ENCODE peak calls at places on chromosomes 16 and 17, in ten cellular contexts. H is ascending aorta, V is pancreas, A is IMR-90, D is lower leg skin, K is brain microvascular endothelial cell, T is astrocyte of the cerebellum, E is PC-9, L is K562, M is Panc1. P is an unnamed sample.

GRCh38 chr17:43860077-43860725 is 13.2 kb downstream of the CD300LG start:
- DNase-seq in H (no peak), A (no peak), D (peak), K (no peak), M (no peak), T (no peak), V (no peak), E (no peak), L (no peak), P (no peak)

GRCh38 chr16:4075534-4075933 is 40.7 kb downstream of the ADCY9 start:
- DNase-seq in M (no peak), H (no peak), L (no peak), E (no peak), V (no peak), D (peak), K (no peak), T (no peak), A (no peak), P (no peak)

GRCh38 chr17:42010898-42011516 is 6.2 kb downstream of the DNAJC7 start:
- DNase-seq in A (peak), E (no peak), M (no peak), D (peak), H (no peak), T (no peak), L (peak), K (peak), V (no peak), P (no peak)

GRCh38 chr17:34163681-34164080 is 91.4 kb upstream of the CCL2 start:
- DNase-seq in V (no peak), H (no peak), L (peak), A (peak), E (no peak), T (no peak), K (no peak), D (no peak), M (no peak), P (no peak)

GRCh38 chr17:11853321-11854151 is 143.7 kb downstream of the ZNF18 start:
- DNase-seq in L (no peak), A (no peak), D (no peak), E (no peak), M (no peak), K (no peak), H (no peak), T (peak), V (no peak), P (no peak)

GRCh38 chr16:9479008-9479407 is 387.6 kb downstream of the HAPSTR1 start:
- DNase-seq in E (no peak), A (no peak), H (no peak), K (no peak), L (peak), M (no peak), V (no peak), D (no peak), T (no peak), P (no peak)

GRCh38 chr16:80459331-80459777 is 81.4 kb upstream of the DYNLRB2 start:
- DNase-seq in M (no peak), A (no peak), V (no peak), H (no peak), K (peak), T (no peak), L (no peak), D (no peak), E (no peak), P (no peak)

GRCh38 chr17:46056800-46057304 is 57.8 kb downstream of the STH start:
- DNase-seq in D (no peak), V (no peak), L (no peak), T (peak), A (peak), E (peak), H (no peak), M (no peak), K (peak), P (no peak)

GRCh38 chr17:35257080-35257701 is 14.3 kb downstream of the SLFN5 start:
- DNase-seq in A (peak), T (peak), E (peak), V (peak), D (no peak), H (no peak), L (no peak), M (no peak), K (peak), P (peak)

GRCh38 chr17:44628234-44629188 is 27.8 kb upstream of the MEIOC start:
- DNase-seq in E (no peak), L (peak), D (no peak), H (no peak), M (no peak), T (no peak), V (peak), K (no peak), A (no peak), P (no peak)

GRCh38 chr16:64392456-64392855 is 729.4 kb downstream of the CDH11 start:
- DNase-seq in V (no peak), K (no peak), D (no peak), T (no peak), H (no peak), A (no peak), L (no peak), M (no peak), E (no peak), P (no peak)

GRCh38 chr16:64394061-64394460 is 727.8 kb downstream of the CDH11 start:
- DNase-seq in A (no peak), K (no peak), H (no peak), L (no peak), M (no peak), V (no peak), E (no peak), D (no peak), T (no peak), P (no peak)

GRCh38 chr16:64397042-64397441 is 724.8 kb downstream of the CDH11 start:
- DNase-seq in L (no peak), A (peak), M (no peak), E (no peak), D (no peak), V (no peak), T (no peak), K (peak), H (no peak), P (no peak)

GRCh38 chr16:64390102-64390501 is 731.8 kb downstream of the CDH11 start:
- DNase-seq in M (no peak), A (no peak), D (no peak), T (no peak), E (no peak), H (no peak), V (no peak), L (no peak), K (no peak), P (no peak)

GRCh38 chr16:64391009-64391663 is 730.7 kb downstream of the CDH11 start:
- DNase-seq in L (no peak), H (no peak), M (no peak), D (no peak), K (peak), V (no peak), A (peak), T (no peak), E (no peak), P (no peak)
- H3K4me3 ChIP-seq in L (no peak), H (peak), M (no peak), D (no peak), K (no peak), V (no peak), A (peak), T (peak), E (peak), P (no peak)

GRCh38 chr17:48322060-48322459 is 108.0 kb downstream of the SKAP1 start:
- DNase-seq in A (peak), T (peak), E (no peak), M (no peak), K (no peak), D (no peak), V (no peak), L (no peak), H (no peak), P (no peak)
- TF ChIP-seq CTCF in A (peak), T (peak), E (peak), M (peak), K (peak), D (no peak), V (no peak), L (no peak), H (no peak), P (no peak)

GRCh38 chr17:50219939-50220465 is 18.6 kb upstream of the COL1A1 start:
- DNase-seq in K (peak), L (no peak), D (no peak), A (peak), E (peak), M (no peak), V (no peak), T (no peak), H (no peak), P (no peak)
- H3K4me3 ChIP-seq in K (no peak), L (no peak), D (no peak), A (peak), E (no peak), M (no peak), V (no peak), T (peak), H (peak), P (no peak)

DNA sequence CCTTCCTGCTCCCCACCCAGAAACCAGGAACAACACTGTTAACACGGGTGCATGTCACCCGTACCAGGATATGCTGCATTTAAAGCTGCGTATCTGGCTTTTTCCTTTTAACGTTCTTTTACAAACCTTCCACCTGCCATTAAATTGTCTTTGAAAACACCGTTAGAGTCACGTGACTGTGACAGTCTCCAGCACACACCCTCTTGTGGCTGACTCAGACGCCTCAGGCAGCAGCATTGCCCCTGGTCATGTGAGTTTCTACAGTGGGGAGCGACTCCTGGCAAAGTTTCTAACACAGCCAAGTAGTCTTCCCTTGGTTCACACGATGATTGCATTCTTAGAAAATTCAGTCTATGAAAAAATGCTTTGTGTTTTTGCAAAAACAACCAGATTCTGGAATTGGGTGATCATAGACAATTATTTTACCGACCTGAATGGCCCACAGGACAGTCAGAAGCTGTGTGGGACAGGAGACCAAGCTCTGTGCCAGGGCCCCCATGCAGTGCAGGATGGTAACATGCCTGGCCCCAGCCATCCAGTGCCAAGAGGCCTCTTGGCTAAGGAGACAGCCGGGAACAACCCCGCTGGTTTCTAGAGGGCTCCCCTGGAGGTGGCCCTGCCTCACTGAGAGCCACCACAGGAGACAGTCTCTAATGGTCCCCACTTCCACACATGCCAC is 199.1 kb downstream of the KATNIP start:
- DNase-seq in E (peak), L (peak), D (no peak), T (peak), K (peak), H (no peak), A (peak), M (no peak), V (no peak), P (peak)
- TF ChIP-seq CTCF in E (no peak), L (peak), D (no peak), T (peak), K (peak), H (no peak), A (peak), M (no peak), V (no peak), P (no peak)

GRCh38 chr17:61593404-61593803 is 2.4 kb upstream of the NACA2 start:
- DNase-seq in T (no peak), K (no peak), M (no peak), V (no peak), H (no peak), E (no peak), A (no peak), L (no peak), D (no peak), P (no peak)

GRCh38 chr17:61597606-61598005 is 6.6 kb upstream of the NACA2 start:
- DNase-seq in M (no peak), H (no peak), A (no peak), K (no peak), D (no peak), L (no peak), E (no peak), V (no peak), T (no peak), P (no peak)

GRCh38 chr17:61595418-61595817 is 4.4 kb upstream of the NACA2 start:
- DNase-seq in L (no peak), M (no peak), T (no peak), H (no peak), K (no peak), V (no peak), D (no peak), E (no peak), A (no peak), P (no peak)

GRCh38 chr17:61591930-61592329 is 911 bp upstream of the NACA2 start:
- DNase-seq in A (no peak), E (no peak), V (no peak), L (no peak), H (no peak), D (no peak), M (no peak), K (no peak), T (no peak), P (no peak)

DNA sequence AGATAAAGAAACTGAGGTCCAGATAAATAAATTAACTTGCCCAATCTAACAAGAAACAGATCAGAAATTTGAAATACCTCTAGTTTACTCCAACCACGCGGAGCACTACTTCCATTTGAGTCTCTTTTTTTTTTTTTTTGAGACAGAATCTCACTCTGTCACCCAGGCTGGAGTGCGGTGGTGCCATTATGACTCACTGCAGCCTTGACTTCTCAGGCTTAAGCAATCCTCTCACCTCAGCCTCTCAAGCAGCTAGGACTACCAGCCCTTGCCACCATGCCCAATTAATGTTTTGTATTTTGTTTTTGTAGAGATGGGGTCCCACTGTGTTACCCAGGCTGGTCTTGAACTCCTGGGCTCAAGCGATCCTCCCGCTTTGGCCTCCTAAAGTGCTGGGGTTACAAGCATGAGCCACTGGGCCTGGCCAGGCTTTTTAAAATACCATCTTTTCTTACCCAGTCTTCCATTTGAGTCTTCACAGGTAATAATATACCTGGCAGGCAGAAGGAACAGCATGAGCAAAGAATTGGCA is 3.3 kb upstream of the NACA2 start:
- DNase-seq in E (no peak), T (no peak), M (no peak), L (no peak), D (no peak), K (no peak), H (no peak), V (no peak), A (no peak), P (no peak)
- H3K4me3 ChIP-seq in E (no peak), T (no peak), M (no peak), L (no peak), D (no peak), K (no peak), H (no peak), V (no peak), A (no peak), P (no peak)

DNA sequence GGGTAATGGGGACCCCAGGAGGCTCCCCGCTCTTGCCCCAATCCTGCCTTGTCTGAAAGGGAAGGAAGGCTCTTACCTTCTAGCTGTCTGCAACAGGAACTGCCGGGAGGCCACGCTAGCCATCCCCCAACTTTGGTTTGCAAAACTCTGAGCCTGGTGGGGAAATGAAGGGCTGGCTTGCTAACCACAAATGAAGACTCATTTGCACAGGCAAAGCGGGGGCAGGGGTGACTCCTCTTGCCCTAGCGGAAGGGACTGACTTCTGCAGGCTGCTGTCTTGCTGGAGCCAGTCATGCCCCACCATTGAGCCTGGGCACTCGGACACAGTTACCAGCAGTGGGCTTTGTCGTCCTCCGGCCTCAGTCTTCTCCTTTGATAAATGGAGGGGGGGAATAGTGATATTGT is 52.6 kb downstream of the PLCG2 start:
- DNase-seq in K (no peak), T (no peak), M (no peak), A (no peak), L (no peak), E (no peak), V (no peak), D (no peak), H (peak), P (peak)
- TF ChIP-seq CTCF in K (peak), T (no peak), M (no peak), A (no peak), L (no peak), E (no peak), V (no peak), D (no peak), H (no peak), P (no peak)

GRCh38 chr17:31564291-31564690 is 172.8 kb downstream of the RAB11FIP4 start:
- DNase-seq in D (no peak), E (no peak), V (no peak), L (no peak), K (no peak), T (no peak), H (no peak), M (no peak), A (no peak), P (no peak)

GRCh38 chr17:31560836-31561235 is 169.4 kb downstream of the RAB11FIP4 start:
- DNase-seq in T (no peak), K (no peak), A (no peak), V (no peak), M (no peak), L (no peak), H (no peak), D (peak), E (peak), P (no peak)

GRCh38 chr17:31562447-31562846 is 171.0 kb downstream of the RAB11FIP4 start:
- DNase-seq in T (no peak), K (no peak), V (no peak), M (no peak), L (no peak), H (no peak), D (no peak), E (no peak), A (no peak), P (no peak)

GRCh38 chr17:31559647-31560501 is 168.4 kb downstream of the RAB11FIP4 start:
- DNase-seq in L (no peak), T (no peak), A (no peak), E (no peak), V (no peak), M (no peak), D (no peak), H (no peak), K (peak), P (no peak)

GRCh38 chr17:31561469-31562412 is 170.3 kb downstream of the RAB11FIP4 start:
- DNase-seq in E (peak), D (no peak), L (no peak), K (no peak), M (no peak), V (no peak), A (peak), T (no peak), H (no peak), P (no peak)
- H3K4me3 ChIP-seq in E (peak), D (no peak), L (no peak), K (peak), M (peak), V (no peak), A (peak), T (peak), H (peak), P (peak)

DNA sequence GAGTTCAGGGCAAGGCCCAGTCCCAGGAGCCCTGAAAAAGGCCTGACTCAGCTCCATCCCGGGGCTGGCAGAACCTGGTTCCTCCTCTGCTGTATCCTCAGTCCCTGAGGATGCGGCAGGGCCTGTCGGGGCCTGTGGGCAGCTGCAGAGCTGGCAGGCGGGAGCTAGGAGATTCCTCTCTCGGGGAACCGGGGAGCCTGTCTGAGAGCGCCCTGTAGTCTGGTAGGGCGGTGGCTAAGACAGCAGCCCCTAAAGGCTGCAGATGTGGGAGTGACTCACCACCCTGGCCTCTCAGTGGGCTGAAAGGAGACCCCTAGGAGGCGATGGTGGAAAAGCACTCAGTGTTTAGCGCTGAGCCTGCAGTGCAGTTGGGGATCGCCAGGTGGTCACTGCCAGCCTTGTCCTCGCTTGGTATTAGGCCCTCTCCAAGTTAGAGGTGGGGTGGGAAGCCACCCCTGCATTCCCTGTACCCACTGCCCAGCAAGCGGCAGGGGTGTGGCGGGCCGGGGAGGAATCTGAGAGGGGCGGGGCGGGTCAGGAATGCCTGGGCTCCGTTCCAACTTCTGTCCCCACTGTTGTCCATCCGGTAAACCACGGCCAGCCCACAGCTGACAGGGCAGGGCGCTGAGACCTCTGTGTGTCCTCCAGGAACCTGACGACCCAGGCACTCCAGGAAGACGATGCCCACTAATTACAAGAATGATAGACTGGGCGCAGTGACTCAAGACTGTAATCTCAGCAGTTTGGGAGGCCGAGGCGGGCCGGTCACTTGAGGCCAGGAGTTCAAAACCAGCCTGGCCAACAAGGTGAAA is 29.5 kb upstream of the CDH1 start:
- DNase-seq in E (peak), D (peak), V (peak), T (no peak), A (no peak), M (no peak), K (peak), L (peak), H (no peak), P (peak)
- TF ChIP-seq CTCF in E (peak), D (no peak), V (no peak), T (peak), A (no peak), M (no peak), K (peak), L (peak), H (no peak), P (no peak)

GRCh38 chr16:12433691-12434390 is 369.8 kb downstream of the CPPED1 start:
- DNase-seq in M (no peak), A (no peak), E (no peak), T (no peak), D (no peak), K (no peak), H (no peak), L (no peak), V (no peak), P (no peak)
- H3K4me3 ChIP-seq in M (no peak), A (no peak), E (no peak), T (no peak), D (no peak), K (no peak), H (no peak), L (no peak), V (no peak), P (no peak)

P was measured in left lung.